ENCODE peak calls at places on chromosomes 1 and 21, in six cellular contexts. W is stimulated activated CD4-positive, alpha-beta T cell treated with anti-CD3 and anti-CD28 coated beads, TNF-alpha, amount 100 ng/mL, for 48 hours; H is GM06990; B is cardiac fibroblast; T is A172; O is fibroblast of the conjunctiva. L is an unnamed sample.

GRCh38 chr1:51570063-51570720 is 46.7 kb upstream of the OSBPL9 start:
- DNase-seq in W (no peak), H (peak; percentile 56), B (no peak), T (no peak), O (no peak), L (no peak)

GRCh38 chr21:46562472-46562871 is 42.4 kb downstream of the S100B start:
- DNase-seq in W (no peak), H (no peak), B (no peak), T (no peak), O (no peak), L (no peak)

GRCh38 chr1:46300673-46301405 is 2.6 kb downstream of the LRRC41 start:
- DNase-seq in W (no peak), H (no peak), B (peak; percentile 42), T (no peak), O (no peak), L (no peak)

GRCh38 chr1:39204441-39205081 is at the start of gene MACF1:
- DNase-seq in W (no peak), H (no peak), B (peak; percentile 97), T (peak; percentile 88), O (peak; percentile 92), L (peak; percentile 79)

GRCh38 chr1:109838838-109839240 is 71.8 kb upstream of the CSF1 start:
- DNase-seq in W (no peak), H (no peak), B (peak; percentile 70), T (peak; percentile 90), O (no peak), L (no peak)

GRCh38 chr1:156497743-156498446 is 2.7 kb downstream of the MEF2D start:
- DNase-seq in W (no peak), H (no peak), B (no peak), T (no peak), O (no peak), L (no peak)

GRCh38 chr1:110136911-110137310 is 13.4 kb upstream of the SLC6A17 start:
- DNase-seq in W (no peak), H (no peak), B (no peak), T (peak; percentile 41), O (no peak), L (no peak)

GRCh38 chr1:207172885-207173284 is 68.9 kb downstream of the C4BPA start:
- DNase-seq in W (no peak), H (no peak), B (no peak), T (no peak), O (no peak), L (no peak)

GRCh38 chr21:23017989-23018388 is 2019.8 kb downstream of the NCAM2 start:
- DNase-seq in W (no peak), H (no peak), B (no peak), T (no peak), O (no peak), L (no peak)

GRCh38 chr21:37346841-37347430 is 19.6 kb upstream of the DYRK1A start:
- DNase-seq in W (no peak), H (no peak), B (no peak), T (no peak), O (no peak), L (no peak)

GRCh38 chr1:186792870-186793581 is 35.7 kb upstream of the PLA2G4A start:
- DNase-seq in W (no peak), H (no peak), B (peak; percentile 83), T (peak; percentile 55), O (no peak), L (no peak)

GRCh38 chr1:99481391-99481996 is 164.4 kb upstream of the PALMD start:
- DNase-seq in W (no peak), H (peak; percentile 11), B (peak; percentile 79), T (peak; percentile 25), O (peak; percentile 50), L (no peak)

GRCh38 chr1:15406911-15407559 is 2.7 kb upstream of the EFHD2 start:
- DNase-seq in W (no peak), H (no peak), B (peak; percentile 84), T (no peak), O (peak; percentile 81), L (peak; percentile 67)

GRCh38 chr21:35156293-35156976 is 107.3 kb upstream of the RUNX1 start:
- DNase-seq in W (no peak), H (no peak), B (no peak), T (no peak), O (no peak), L (no peak)

GRCh38 chr1:12411747-12412146 is 181.9 kb downstream of the VPS13D start:
- DNase-seq in W (no peak), H (no peak), B (no peak), T (no peak), O (no peak), L (no peak)

GRCh38 chr21:29194847-29195246 is 64.4 kb downstream of the MAP3K7CL start:
- DNase-seq in W (no peak), H (no peak), B (peak; percentile 63), T (peak; percentile 66), O (no peak), L (no peak)

GRCh38 chr1:53075761-53076163 is 13.7 kb downstream of the PODN start:
- DNase-seq in W (no peak), H (no peak), B (no peak), T (no peak), O (no peak), L (no peak)

GRCh38 chr1:27045973-27046558 is 33.4 kb upstream of the TENT5B start:
- DNase-seq in W (peak; percentile 31), H (peak; percentile 34), B (peak; percentile 80), T (peak; percentile 38), O (no peak), L (no peak)

GRCh38 chr1:31856140-31856539 is 40.3 kb upstream of the SPOCD1 start:
- DNase-seq in W (no peak), H (no peak), B (no peak), T (no peak), O (no peak), L (no peak)

GRCh38 chr1:10152709-10153284 is 57.6 kb upstream of the KIF1B start:
- DNase-seq in W (peak; percentile 17), H (no peak), B (peak; percentile 73), T (peak; percentile 16), O (peak; percentile 26), L (peak; percentile 4)

GRCh38 chr1:179079113-179079761 is 2.6 kb upstream of the TOR3A start:
- DNase-seq in W (no peak), H (no peak), B (peak; percentile 88), T (peak; percentile 81), O (peak; percentile 75), L (no peak)

GRCh38 chr21:45180289-45180599 is 105.9 kb downstream of the ADARB1 start:
- DNase-seq in W (no peak), H (no peak), B (no peak), T (no peak), O (no peak), L (no peak)

GRCh38 chr1:246151796-246152434 is 355.2 kb downstream of the SMYD3 start:
- DNase-seq in W (no peak), H (no peak), B (no peak), T (no peak), O (no peak), L (no peak)

GRCh38 chr1:147892216-147892615 is 10.4 kb upstream of the GJA8 start:
- DNase-seq in W (no peak), H (no peak), B (peak; percentile 9), T (no peak), O (no peak), L (no peak)

GRCh38 chr21:15706686-15707085 is 23.1 kb upstream of the USP25 start:
- DNase-seq in W (no peak), H (no peak), B (peak; percentile 98), T (peak; percentile 99), O (peak; percentile 94), L (peak; percentile 75)

GRCh38 chr1:59230622-59231021 is 66.3 kb upstream of the FGGY start:
- DNase-seq in W (no peak), H (no peak), B (peak; percentile 17), T (no peak), O (no peak), L (no peak)

GRCh38 chr1:112501810-112502641 is 6.7 kb upstream of the WNT2B start:
- DNase-seq in W (no peak), H (peak; percentile 61), B (peak; percentile 72), T (peak; percentile 46), O (peak; percentile 66), L (no peak)

GRCh38 chr1:27862004-27862403 is 10.3 kb upstream of the THEMIS2 start:
- DNase-seq in W (no peak), H (no peak), B (no peak), T (no peak), O (no peak), L (no peak)

GRCh38 chr1:204618148-204618760 is 67.3 kb downstream of the LRRN2 start:
- DNase-seq in W (no peak), H (no peak), B (no peak), T (no peak), O (no peak), L (no peak)

GRCh38 chr1:234927968-234928635 is 200.5 kb downstream of the TOMM20 start:
- DNase-seq in W (no peak), H (no peak), B (no peak), T (no peak), O (no peak), L (no peak)

L was measured in AG09309.